ENCODE peak calls at places on chromosomes 11 and 22, in five cellular contexts. One of them, this sample, is unnamed.

GRCh38 chr11:27046956-27047355 is 6.3 kb downstream of the BBOX1 start:
- DNase-seq in endodermal cell: no peak
- DNase-seq in NCI-H460: no peak
- DNase-seq in CD8-positive, alpha-beta memory T cell: no peak
- DNase-seq in anterior cingulate cortex: no peak
- DNase-seq in this sample: no peak

GRCh38 chr11:102453921-102454320 is 1.4 kb upstream of the TMEM123 start:
- DNase-seq in NCI-H460: no peak
- DNase-seq in endodermal cell: no peak
- DNase-seq in CD8-positive, alpha-beta memory T cell: no peak
- DNase-seq in anterior cingulate cortex: no peak
- DNase-seq in this sample: no peak

GRCh38 chr22:44664149-44664548 is 37.9 kb upstream of the PRR5 start:
- DNase-seq in CD8-positive, alpha-beta memory T cell: peak; percentile 40
- DNase-seq in anterior cingulate cortex: peak; percentile 51
- DNase-seq in NCI-H460: no peak
- DNase-seq in endodermal cell: no peak
- DNase-seq in this sample: peak; percentile 25

GRCh38 chr22:19663286-19663815 is 51.0 kb upstream of the SEPTIN5 start:
- DNase-seq in NCI-H460: peak; percentile 16
- DNase-seq in CD8-positive, alpha-beta memory T cell: no peak
- DNase-seq in anterior cingulate cortex: no peak
- DNase-seq in endodermal cell: no peak
- DNase-seq in this sample: no peak

GRCh38 chr22:42074153-42074750 is at the start of gene PHETA2:
- DNase-seq in endodermal cell: peak; percentile 68
- DNase-seq in NCI-H460: no peak
- DNase-seq in CD8-positive, alpha-beta memory T cell: peak; percentile 57
- DNase-seq in anterior cingulate cortex: no peak
- DNase-seq in this sample: no peak

GRCh38 chr11:119483341-119483880 is 60.4 kb upstream of the THY1 start:
- DNase-seq in NCI-H460: no peak
- DNase-seq in CD8-positive, alpha-beta memory T cell: no peak
- DNase-seq in endodermal cell: peak; percentile 29
- DNase-seq in anterior cingulate cortex: no peak
- DNase-seq in this sample: no peak

GRCh38 chr22:38305481-38306448 is 11.5 kb downstream of the CSNK1E start:
- DNase-seq in anterior cingulate cortex: no peak
- DNase-seq in CD8-positive, alpha-beta memory T cell: peak; percentile 20
- DNase-seq in endodermal cell: peak; percentile 88
- DNase-seq in NCI-H460: no peak
- DNase-seq in this sample: peak; percentile 11

GRCh38 chr11:69539416-69540117 is 58.1 kb downstream of the LINC01488 start:
- DNase-seq in endodermal cell: no peak
- DNase-seq in NCI-H460: peak; percentile 5
- DNase-seq in anterior cingulate cortex: peak; percentile 54
- DNase-seq in CD8-positive, alpha-beta memory T cell: no peak
- DNase-seq in this sample: no peak

GRCh38 chr11:19561011-19561410 is 151.6 kb upstream of the NAV2 start:
- DNase-seq in anterior cingulate cortex: no peak
- DNase-seq in CD8-positive, alpha-beta memory T cell: no peak
- DNase-seq in endodermal cell: no peak
- DNase-seq in NCI-H460: no peak
- DNase-seq in this sample: no peak

GRCh38 chr11:26522912-26523610 is 49.0 kb downstream of the MUC15 start:
- DNase-seq in NCI-H460: no peak
- DNase-seq in endodermal cell: peak; percentile 68
- DNase-seq in CD8-positive, alpha-beta memory T cell: no peak
- DNase-seq in anterior cingulate cortex: no peak
- DNase-seq in this sample: no peak

GRCh38 chr11:62857541-62857982 is 18.2 kb upstream of the WDR74 start:
- DNase-seq in NCI-H460: no peak
- DNase-seq in CD8-positive, alpha-beta memory T cell: no peak
- DNase-seq in endodermal cell: no peak
- DNase-seq in anterior cingulate cortex: no peak
- DNase-seq in this sample: no peak

GRCh38 chr11:102241026-102241425 is 76.3 kb upstream of the BIRC3 start:
- DNase-seq in NCI-H460: no peak
- DNase-seq in anterior cingulate cortex: no peak
- DNase-seq in CD8-positive, alpha-beta memory T cell: no peak
- DNase-seq in endodermal cell: no peak
- DNase-seq in this sample: no peak

GRCh38 chr22:38249803-38250641 is 22.8 kb downstream of the TMEM184B start:
- DNase-seq in endodermal cell: no peak
- DNase-seq in anterior cingulate cortex: no peak
- DNase-seq in NCI-H460: no peak
- DNase-seq in CD8-positive, alpha-beta memory T cell: no peak
- DNase-seq in this sample: no peak

GRCh38 chr22:36762687-36763260 is 13.1 kb downstream of the IFT27 start:
- DNase-seq in anterior cingulate cortex: no peak
- DNase-seq in CD8-positive, alpha-beta memory T cell: no peak
- DNase-seq in NCI-H460: no peak
- DNase-seq in endodermal cell: peak; percentile 22
- DNase-seq in this sample: no peak

GRCh38 chr22:23058481-23059336 is 11.6 kb upstream of the GNAZ start:
- DNase-seq in NCI-H460: no peak
- DNase-seq in CD8-positive, alpha-beta memory T cell: no peak
- DNase-seq in endodermal cell: peak; percentile 28
- DNase-seq in anterior cingulate cortex: no peak
- DNase-seq in this sample: no peak

GRCh38 chr11:126731526-126731925 is 269.0 kb downstream of the KIRREL3 start:
- DNase-seq in NCI-H460: no peak
- DNase-seq in endodermal cell: no peak
- DNase-seq in anterior cingulate cortex: no peak
- DNase-seq in CD8-positive, alpha-beta memory T cell: no peak
- DNase-seq in this sample: no peak

GRCh38 chr11:23846902-23847422 is 649.9 kb upstream of the LUZP2 start:
- DNase-seq in NCI-H460: no peak
- DNase-seq in endodermal cell: no peak
- DNase-seq in anterior cingulate cortex: no peak
- DNase-seq in CD8-positive, alpha-beta memory T cell: no peak
- DNase-seq in this sample: no peak

GRCh38 chr22:20102203-20102780 is 13.6 kb upstream of the RANBP1 start:
- DNase-seq in NCI-H460: no peak
- DNase-seq in anterior cingulate cortex: no peak
- DNase-seq in CD8-positive, alpha-beta memory T cell: no peak
- DNase-seq in endodermal cell: no peak
- DNase-seq in this sample: no peak

GRCh38 chr11:123069878-123070821 is 8.2 kb upstream of the HSPA8 start:
- DNase-seq in CD8-positive, alpha-beta memory T cell: peak; percentile 63
- DNase-seq in anterior cingulate cortex: no peak
- DNase-seq in endodermal cell: no peak
- DNase-seq in NCI-H460: no peak
- DNase-seq in this sample: no peak